ENCODE peak calls at places on chromosome 1, in ten cellular contexts. Y is kidney tubule cell; L is stomach; B is activated CD4-positive, alpha-beta T cell treated with anti-CD3 and anti-CD28 coated beads for 48 hours; X is neuronal stem cell; I is non-pigmented ciliary epithelial cell; Q is IMR-90; A is brain microvascular endothelial cell; C is suprapubic skin; W is activated CD4-positive, CD25-positive, alpha-beta regulatory T cell. M is an unnamed sample.

GRCh38 chr1:27513958-27514357 is 24.0 kb upstream of the WASF2 start:
- DNase-seq in Y (no peak), L (no peak), B (no peak), X (no peak), I (no peak), Q (no peak), A (no peak), C (no peak), W (no peak), M (no peak)

GRCh38 chr1:63773815-63774616 is at the start of gene ROR1:
- DNase-seq in Y (peak; percentile 89), L (peak; percentile 93), B (peak; percentile 83), X (peak; percentile 85), I (no peak), Q (peak; percentile 76), A (peak; percentile 85), C (peak; percentile 96), W (no peak), M (peak; percentile 95)

GRCh38 chr1:182628657-182629056 is 24.5 kb upstream of the RGS16 start:
- DNase-seq in Y (no peak), L (no peak), B (no peak), X (no peak), I (no peak), Q (no peak), A (no peak), C (no peak), W (no peak), M (no peak)

GRCh38 chr1:154325583-154326545 is 539 bp downstream of the ATP8B2 start:
- DNase-seq in Y (peak; percentile 77), L (peak; percentile 36), B (peak; percentile 64), X (peak; percentile 73), I (peak; percentile 72), Q (peak; percentile 89), A (peak; percentile 86), C (peak; percentile 84), W (no peak), M (peak; percentile 90)

GRCh38 chr1:226132731-226133503 is 53.6 kb downstream of the ACBD3 start:
- DNase-seq in Y (peak; percentile 56), L (peak; percentile 71), B (no peak), X (no peak), I (no peak), Q (no peak), A (no peak), C (no peak), W (no peak), M (no peak)

GRCh38 chr1:52360595-52360968 is 5.4 kb downstream of the CC2D1B start:
- DNase-seq in Y (no peak), L (no peak), B (no peak), X (no peak), I (no peak), Q (no peak), A (no peak), C (no peak), W (no peak), M (no peak)

GRCh38 chr1:213934642-213935041 is 53.1 kb upstream of the PROX1 start:
- DNase-seq in Y (peak; percentile 93), L (peak; percentile 92), B (no peak), X (no peak), I (peak; percentile 4), Q (no peak), A (no peak), C (no peak), W (no peak), M (no peak)

GRCh38 chr1:63713627-63714481 is 60.0 kb upstream of the ROR1 start:
- DNase-seq in Y (peak; percentile 52), L (no peak), B (no peak), X (no peak), I (peak; percentile 70), Q (peak; percentile 93), A (peak; percentile 90), C (no peak), W (no peak), M (no peak)

GRCh38 chr1:210174133-210174532 is 58.5 kb upstream of the SERTAD4 start:
- DNase-seq in Y (no peak), L (no peak), B (no peak), X (no peak), I (no peak), Q (no peak), A (no peak), C (no peak), W (no peak), M (no peak)

GRCh38 chr1:212651977-212652376 is 43.4 kb downstream of the ATF3 start:
- DNase-seq in Y (no peak), L (no peak), B (no peak), X (no peak), I (no peak), Q (no peak), A (no peak), C (no peak), W (no peak), M (no peak)

GRCh38 chr1:179229214-179230140 is at the start of gene ABL2:
- DNase-seq in Y (peak; percentile 48), L (peak; percentile 48), B (peak; percentile 63), X (peak; percentile 72), I (no peak), Q (no peak), A (no peak), C (peak; percentile 80), W (peak; percentile 16), M (peak; percentile 87)

GRCh38 chr1:39269791-39270342 is 65.4 kb downstream of the MACF1 start:
- DNase-seq in Y (no peak), L (no peak), B (no peak), X (no peak), I (no peak), Q (peak; percentile 82), A (no peak), C (no peak), W (no peak), M (no peak)

GRCh38 chr1:9340172-9340854 is 47.6 kb downstream of the SPSB1 start:
- DNase-seq in Y (no peak), L (no peak), B (no peak), X (no peak), I (no peak), Q (peak; percentile 33), A (no peak), C (no peak), W (no peak), M (no peak)

GRCh38 chr1:22077728-22078127 is 25.2 kb downstream of the CDC42 start:
- DNase-seq in Y (peak; percentile 28), L (no peak), B (no peak), X (no peak), I (no peak), Q (peak; percentile 44), A (no peak), C (no peak), W (no peak), M (no peak)

GRCh38 chr1:6447818-6448748 is 17.9 kb downstream of the TNFRSF25 start:
- DNase-seq in Y (no peak), L (no peak), B (no peak), X (no peak), I (no peak), Q (no peak), A (no peak), C (no peak), W (no peak), M (no peak)

GRCh38 chr1:160362168-160362941 is 4.5 kb upstream of the NHLH1 start:
- DNase-seq in Y (no peak), L (no peak), B (no peak), X (no peak), I (no peak), Q (no peak), A (no peak), C (no peak), W (no peak), M (no peak)

GRCh38 chr1:202710070-202711025 is at the start of gene SYT2:
- DNase-seq in Y (no peak), L (peak; percentile 35), B (peak; percentile 47), X (peak; percentile 39), I (no peak), Q (no peak), A (no peak), C (no peak), W (no peak), M (peak; percentile 83)

GRCh38 chr1:161074676-161075368 is 5.1 kb upstream of the ARHGAP30 start:
- DNase-seq in Y (no peak), L (no peak), B (no peak), X (no peak), I (no peak), Q (no peak), A (no peak), C (no peak), W (no peak), M (no peak)

GRCh38 chr1:96060621-96061020 is 661.0 kb upstream of the PTBP2 start:
- DNase-seq in Y (no peak), L (no peak), B (no peak), X (no peak), I (no peak), Q (no peak), A (no peak), C (no peak), W (no peak), M (no peak)

GRCh38 chr1:11907275-11908138 is 18.7 kb downstream of the KIAA2013 start:
- DNase-seq in Y (peak; percentile 95), L (peak; percentile 92), B (peak; percentile 90), X (peak; percentile 92), I (peak; percentile 71), Q (peak; percentile 95), A (peak; percentile 91), C (peak; percentile 95), W (peak; percentile 67), M (peak; percentile 83)

M was measured in HEK293T.